ENCODE peak calls at places on chromosomes 13 and 19, in four cellular contexts. Z is heart left ventricle, Y is ovary, P is breast epithelium. T is an unnamed sample. For H3K36me3 and H3K9me3, the result is how much of the 10 kb centered on the place peaks cover.

GRCh38 chr13:51946163-51946669 is 65.0 kb downstream of the ATP7B start:
- DNase-seq in Z (no peak), Y (no peak), P (no peak), T (no peak)

GRCh38 chr19:42176649-42176989 is 40.9 kb downstream of the DEDD2 start:
- DNase-seq in Z (no peak), Y (no peak), P (no peak), T (no peak)

GRCh38 chr19:51114087-51114714 is 6.0 kb upstream of the CTU1 start:
- DNase-seq in Z (no peak), Y (no peak), P (no peak), T (no peak)

GRCh38 chr13:114102521-114103288 is 29.7 kb downstream of the RASA3 start:
- DNase-seq in Z (peak), Y (peak), P (peak), T (no peak)

GRCh38 chr13:24135674-24136300 is 24.7 kb upstream of the SPATA13 start:
- DNase-seq in Z (no peak), Y (no peak), P (no peak), T (no peak)

GRCh38 chr19:29266001-29266400 is 53.0 kb upstream of the UQCRFS1 start:
- DNase-seq in Z (no peak), Y (no peak), P (no peak), T (no peak)

GRCh38 chr13:112729408-112729807 is 39.6 kb downstream of the ATP11A start:
- DNase-seq in Z (peak), Y (no peak), P (no peak), T (no peak)

GRCh38 chr13:27922974-27923612 is 3.3 kb downstream of the PDX1 start:
- DNase-seq in Z (no peak), Y (no peak), P (no peak), T (no peak)

GRCh38 chr13:49307365-49307764 is 59.6 kb downstream of the CDADC1 start:
- DNase-seq in Z (no peak), Y (no peak), P (no peak), T (no peak)

GRCh38 chr13:45627656-45628055 is 12.1 kb upstream of the ERICH6B start:
- DNase-seq in Z (no peak), Y (no peak), P (no peak), T (no peak)

GRCh38 chr19:4399871-4400768 is at the start of gene SH3GL1:
- DNase-seq in Z (peak), Y (peak), P (peak), T (peak)

GRCh38 chr13:109871018-109871370 is 84.6 kb upstream of the IRS2 start:
- DNase-seq in Z (no peak), Y (no peak), P (no peak), T (no peak)

GRCh38 chr13:110304256-110304655 is 2.7 kb downstream of the COL4A1 start:
- DNase-seq in Z (no peak), Y (no peak), P (no peak), T (no peak)

GRCh38 chr13:33089311-33089710 is 73.1 kb downstream of the KL start:
- DNase-seq in Z (no peak), Y (no peak), P (no peak), T (no peak)

GRCh38 chr13:99417821-99418662 is 83.2 kb upstream of the TM9SF2 start:
- DNase-seq in Z (no peak), Y (no peak), P (peak), T (no peak)

GRCh38 chr13:29428310-29428991 is 167.0 kb downstream of the SLC7A1 start:
- DNase-seq in Z (peak), Y (peak), P (no peak), T (peak)

GRCh38 chr13:101417043-101417406 is 717 bp upstream of the NALCN start:
- DNase-seq in Z (no peak), Y (no peak), P (no peak), T (no peak)

GRCh38 chr13:46905249-46905648 is 8.4 kb upstream of the HTR2A start:
- DNase-seq in Z (no peak), Y (no peak), P (no peak), T (no peak)

GRCh38 chr19:16380314-16380695 is 55.7 kb downstream of the KLF2 start:
- DNase-seq in Z (no peak), Y (no peak), P (no peak), T (no peak)

GRCh38 chr13:49086711-49087110 is 111.0 kb downstream of the FNDC3A start:
- DNase-seq in Z (no peak), Y (no peak), P (no peak), T (no peak)

GRCh38 chr19:13010038-13010991 is 15.0 kb downstream of the NFIX start:
- DNase-seq in Z (peak), Y (peak), P (peak), T (no peak)

GRCh38 chr19:48815870-48816501 is 5.2 kb upstream of the BCAT2 start:
- DNase-seq in Z (no peak), Y (no peak), P (no peak), T (peak)

GRCh38 chr19:42267644-42268141 is 1.4 kb upstream of the CIC start:
- DNase-seq in Z (no peak), Y (no peak), P (no peak), T (no peak)

GRCh38 chr19:12872941-12873890 is 8.0 kb downstream of the DNASE2 start:
- DNase-seq in Z (peak), Y (peak), P (no peak), T (peak)

DNA sequence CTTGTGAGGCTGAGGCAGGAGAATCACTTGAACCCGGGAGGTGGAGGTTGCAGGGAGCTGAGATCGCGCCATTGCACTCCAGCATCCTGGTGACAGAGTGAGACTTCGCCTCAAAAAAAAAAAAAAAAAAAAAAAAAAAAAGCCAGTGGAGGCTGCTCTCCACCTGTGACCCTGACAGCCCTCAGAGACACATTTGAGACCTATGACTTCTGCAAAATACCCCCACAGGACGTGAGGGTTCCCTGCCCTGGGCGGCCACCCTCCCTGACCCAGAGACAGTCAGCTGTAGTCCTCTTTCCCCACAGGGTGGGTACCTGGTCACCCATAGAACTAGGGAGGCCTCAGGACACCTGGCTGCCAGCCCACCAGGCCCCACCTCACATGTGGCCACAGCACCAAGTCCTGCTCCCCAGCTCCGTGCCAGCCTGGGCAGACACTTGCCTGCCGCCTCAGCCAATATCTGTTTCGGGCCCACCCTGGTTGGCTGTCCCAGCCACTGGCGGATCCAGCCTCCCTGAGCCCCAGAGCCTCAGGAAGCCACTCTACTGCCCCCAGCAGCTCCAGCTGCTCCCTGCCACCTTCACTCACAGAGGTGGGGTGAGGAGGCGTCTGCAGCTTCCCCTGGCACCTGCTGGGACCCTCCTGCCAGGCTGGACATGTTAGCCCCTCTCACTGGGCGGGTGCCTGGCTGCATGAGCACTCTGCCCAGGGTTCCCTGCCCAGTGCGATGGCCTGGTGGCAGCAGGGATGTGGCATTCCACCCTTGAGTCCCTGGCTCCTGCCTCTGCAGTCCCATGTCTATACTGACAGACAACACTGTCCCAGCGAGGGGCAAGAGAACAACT is 7.0 kb downstream of the MKNK2 start:
- DNase-seq in Z (no peak), Y (peak), P (no peak), T (no peak)
- H3K36me3 ChIP-seq in Z (half or more), Y (under half), P (under half), T (half or more)

DNA sequence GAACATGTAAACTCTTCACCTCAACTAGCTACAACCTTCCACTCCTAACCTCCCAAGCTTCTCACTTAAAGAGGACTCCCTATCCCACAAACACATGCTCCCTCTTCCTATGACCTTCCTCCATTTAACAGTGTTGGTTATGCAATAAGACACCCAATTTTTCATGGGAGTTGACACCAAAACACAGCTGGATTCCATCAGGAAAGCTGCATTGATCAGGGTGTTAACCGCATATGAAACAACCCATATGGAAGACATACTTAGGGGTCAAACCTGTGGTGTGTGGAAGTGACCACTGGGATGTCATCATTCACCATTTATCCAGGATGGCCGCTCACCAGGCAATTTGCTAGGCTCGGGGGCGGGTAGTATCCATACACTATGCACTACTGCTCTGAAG is 21.9 kb downstream of the ZNF473 start:
- DNase-seq in Z (no peak), Y (no peak), P (no peak), T (no peak)
- H3K9me3 ChIP-seq in Z (under half), Y (under half), P (under half), T (under half)

GRCh38 chr19:32361574-32362317 is 16.3 kb downstream of the ZNF507 start:
- DNase-seq in Z (no peak), Y (no peak), P (no peak), T (no peak)

GRCh38 chr19:32363175-32363574 is 17.8 kb downstream of the ZNF507 start:
- DNase-seq in Z (no peak), Y (no peak), P (no peak), T (peak)

GRCh38 chr19:32362318-32362691 is 16.9 kb downstream of the ZNF507 start:
- DNase-seq in Z (no peak), Y (no peak), P (no peak), T (no peak)

GRCh38 chr19:32363632-32364031 is 18.2 kb downstream of the ZNF507 start:
- DNase-seq in Z (no peak), Y (no peak), P (no peak), T (no peak)

DNA sequence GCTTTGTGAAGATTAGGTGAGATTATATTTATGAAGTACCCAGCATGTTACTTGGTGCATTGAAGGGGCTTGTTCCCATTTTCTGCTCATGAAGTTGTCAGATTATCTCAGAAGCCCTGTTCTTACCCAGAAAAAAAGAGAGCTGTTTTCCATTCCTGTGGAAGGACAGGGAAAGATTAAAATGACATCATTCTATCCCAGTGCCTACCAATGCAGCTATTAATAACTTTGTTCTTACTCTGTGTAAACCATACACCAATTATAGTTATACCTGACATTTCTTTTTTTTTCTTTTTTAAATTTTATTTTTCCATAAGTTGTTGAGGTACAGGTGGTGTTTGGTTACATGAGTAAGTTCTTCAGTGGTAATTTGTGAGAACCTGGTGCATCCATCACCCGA is 18.6 kb downstream of the ZNF507 start:
- DNase-seq in Z (no peak), Y (no peak), P (no peak), T (no peak)
- H3K36me3 ChIP-seq in Z (half or more), Y (under half), P (under half), T (under half)

DNA sequence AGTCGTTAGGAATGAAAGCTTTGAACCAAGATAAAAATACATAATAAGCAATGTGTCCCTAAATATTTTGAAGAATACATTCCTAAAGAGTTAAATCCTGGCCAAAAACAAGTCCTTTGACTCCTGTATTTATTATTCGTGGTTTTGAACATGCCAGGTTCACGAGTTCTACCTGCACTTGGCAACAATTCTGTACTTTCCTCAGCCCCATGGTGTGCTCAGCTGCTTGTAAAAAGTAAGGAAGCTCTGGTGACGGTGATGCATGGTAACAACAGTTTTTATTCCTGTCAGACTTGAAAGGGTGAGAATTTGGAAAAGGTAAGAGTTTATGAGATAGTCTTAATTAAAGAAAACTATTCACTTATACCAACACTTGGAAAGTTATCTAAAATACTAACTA is 95.0 kb upstream of the KLF12 start:
- DNase-seq in Z (no peak), Y (no peak), P (no peak), T (no peak)
- H3K9me3 ChIP-seq in Z (under half), Y (under half), P (under half), T (under half)